ENCODE peak calls at places on chromosomes 13 and 19, in five cellular contexts. X is AG04449, J is suprapubic skin, R is AG10803, L is Peyer's patch. P is an unnamed sample.

GRCh38 chr13:64075543-64076271 is 2660.1 kb upstream of the PCDH20 start:
- DNase-seq in X (no peak), J (no peak), R (no peak), L (no peak), P (no peak)

GRCh38 chr13:27339299-27339698 is 68.7 kb downstream of the RASL11A start:
- DNase-seq in X (no peak), J (no peak), R (peak), L (no peak), P (peak)

GRCh38 chr19:9785367-9786331 is 17.1 kb upstream of the ZNF846 start:
- DNase-seq in X (no peak), J (peak), R (peak), L (peak), P (peak)

GRCh38 chr19:917323-918151 is at the start of gene KISS1R:
- DNase-seq in X (no peak), J (no peak), R (no peak), L (no peak), P (no peak)

GRCh38 chr19:19214892-19215291 is 3.1 kb downstream of the NCAN start:
- DNase-seq in X (no peak), J (no peak), R (peak), L (no peak), P (peak)

GRCh38 chr19:13095393-13095784 is 7.3 kb downstream of the LYL1 start:
- DNase-seq in X (no peak), J (no peak), R (no peak), L (no peak), P (no peak)

GRCh38 chr19:5124111-5124855 is 155.4 kb downstream of the KDM4B start:
- DNase-seq in X (no peak), J (no peak), R (no peak), L (no peak), P (no peak)

GRCh38 chr13:106990594-106990993 is 422.7 kb upstream of the ARGLU1 start:
- DNase-seq in X (no peak), J (no peak), R (peak), L (no peak), P (no peak)

GRCh38 chr13:30615851-30616311 is 1.8 kb upstream of the USPL1 start:
- DNase-seq in X (no peak), J (no peak), R (peak), L (no peak), P (peak)

GRCh38 chr19:30113182-30113581 is 171.1 kb downstream of the URI1 start:
- DNase-seq in X (no peak), J (no peak), R (no peak), L (no peak), P (no peak)

GRCh38 chr13:42594577-42595571 is 20.9 kb downstream of the TNFSF11 start:
- DNase-seq in X (no peak), J (no peak), R (peak), L (no peak), P (peak)

GRCh38 chr19:30604657-30605056 is 232.5 kb downstream of the ZNF536 start:
- DNase-seq in X (no peak), J (no peak), R (no peak), L (no peak), P (no peak)

GRCh38 chr13:33953203-33953602 is 135.3 kb downstream of the RFC3 start:
- DNase-seq in X (peak), J (no peak), R (peak), L (no peak), P (peak)

GRCh38 chr13:99982021-99982740 is 597 bp downstream of the ZIC2 start:
- DNase-seq in X (no peak), J (no peak), R (no peak), L (peak), P (no peak)

GRCh38 chr19:39946532-39946931 is 12.1 kb upstream of the FCGBP start:
- DNase-seq in X (no peak), J (no peak), R (no peak), L (no peak), P (peak)

GRCh38 chr13:39765801-39766463 is 110.5 kb downstream of the COG6 start:
- DNase-seq in X (no peak), J (no peak), R (peak), L (peak), P (peak)

GRCh38 chr13:29991343-29991742 is 140.9 kb upstream of the UBL3 start:
- DNase-seq in X (peak), J (no peak), R (peak), L (no peak), P (peak)

GRCh38 chr13:27619711-27620376 is 485 bp downstream of the LNX2 start:
- DNase-seq in X (no peak), J (peak), R (peak), L (no peak), P (peak)

GRCh38 chr19:31289381-31289880 is 59.8 kb downstream of the TSHZ3 start:
- DNase-seq in X (no peak), J (no peak), R (no peak), L (peak), P (no peak)

GRCh38 chr19:33404506-33404905 is 31.0 kb downstream of the CEBPG start:
- DNase-seq in X (no peak), J (peak), R (no peak), L (no peak), P (no peak)

GRCh38 chr13:32824671-32825070 is 191.6 kb upstream of the KL start:
- DNase-seq in X (peak), J (no peak), R (peak), L (no peak), P (peak)

GRCh38 chr19:13902993-13903555 is 2.8 kb downstream of the BRME1 start:
- DNase-seq in X (no peak), J (no peak), R (no peak), L (no peak), P (peak)

GRCh38 chr13:64371045-64371444 is 2859.1 kb downstream of the PCDH9 start:
- DNase-seq in X (no peak), J (no peak), R (no peak), L (no peak), P (no peak)

GRCh38 chr13:75016225-75016624 is 465.7 kb downstream of the TBC1D4 start:
- DNase-seq in X (no peak), J (no peak), R (no peak), L (no peak), P (no peak)

GRCh38 chr13:100550433-100550832 is 38.2 kb downstream of the GGACT start:
- DNase-seq in X (peak), J (no peak), R (peak), L (peak), P (peak)

GRCh38 chr19:7772752-7773291 is 9.8 kb downstream of the CLEC4M start:
- DNase-seq in X (no peak), J (no peak), R (peak), L (no peak), P (peak)

GRCh38 chr13:48403151-48403631 is 9.7 kb downstream of the LPAR6 start:
- DNase-seq in X (no peak), J (no peak), R (peak), L (no peak), P (peak)

GRCh38 chr13:113119822-113120189 is 2.8 kb upstream of the F10 start:
- DNase-seq in X (no peak), J (no peak), R (no peak), L (no peak), P (no peak)

GRCh38 chr13:50098693-50099092 is 83.4 kb downstream of the KCNRG start:
- DNase-seq in X (no peak), J (no peak), R (no peak), L (no peak), P (no peak)

GRCh38 chr19:35519291-35519690 is 5.8 kb upstream of the DMKN start:
- DNase-seq in X (no peak), J (no peak), R (peak), L (no peak), P (peak)

GRCh38 chr13:40600145-40600751 is 66.2 kb downstream of the FOXO1 start:
- DNase-seq in X (no peak), J (no peak), R (no peak), L (no peak), P (no peak)

GRCh38 chr19:18794029-18794313 is 2.9 kb upstream of the COMP start:
- DNase-seq in X (no peak), J (no peak), R (no peak), L (no peak), P (no peak)

GRCh38 chr13:97853550-97853949 is 99.9 kb upstream of the IPO5 start:
- DNase-seq in X (no peak), J (no peak), R (peak), L (no peak), P (peak)

GRCh38 chr19:18274776-18275356 is 614 bp upstream of the IQCN start:
- DNase-seq in X (no peak), J (peak), R (peak), L (peak), P (peak)

GRCh38 chr19:4362871-4363545 is 19.6 kb downstream of the MPND start:
- DNase-seq in X (no peak), J (peak), R (no peak), L (peak), P (peak)

GRCh38 chr19:8517551-8518442 is 3.8 kb upstream of the ZNF414 start:
- DNase-seq in X (no peak), J (no peak), R (peak), L (no peak), P (peak)

GRCh38 chr19:4327252-4327876 is 11.3 kb downstream of the STAP2 start:
- DNase-seq in X (no peak), J (peak), R (peak), L (no peak), P (peak)

GRCh38 chr13:101714195-101714594 is 261.7 kb downstream of the ITGBL1 start:
- DNase-seq in X (no peak), J (no peak), R (no peak), L (no peak), P (no peak)

GRCh38 chr19:14114854-14115253 is 2.7 kb downstream of the PRKACA start:
- DNase-seq in X (no peak), J (peak), R (no peak), L (peak), P (peak)

GRCh38 chr13:63381078-63381859 is 1965.6 kb upstream of the PCDH20 start:
- DNase-seq in X (no peak), J (no peak), R (no peak), L (no peak), P (no peak)

DNA sequence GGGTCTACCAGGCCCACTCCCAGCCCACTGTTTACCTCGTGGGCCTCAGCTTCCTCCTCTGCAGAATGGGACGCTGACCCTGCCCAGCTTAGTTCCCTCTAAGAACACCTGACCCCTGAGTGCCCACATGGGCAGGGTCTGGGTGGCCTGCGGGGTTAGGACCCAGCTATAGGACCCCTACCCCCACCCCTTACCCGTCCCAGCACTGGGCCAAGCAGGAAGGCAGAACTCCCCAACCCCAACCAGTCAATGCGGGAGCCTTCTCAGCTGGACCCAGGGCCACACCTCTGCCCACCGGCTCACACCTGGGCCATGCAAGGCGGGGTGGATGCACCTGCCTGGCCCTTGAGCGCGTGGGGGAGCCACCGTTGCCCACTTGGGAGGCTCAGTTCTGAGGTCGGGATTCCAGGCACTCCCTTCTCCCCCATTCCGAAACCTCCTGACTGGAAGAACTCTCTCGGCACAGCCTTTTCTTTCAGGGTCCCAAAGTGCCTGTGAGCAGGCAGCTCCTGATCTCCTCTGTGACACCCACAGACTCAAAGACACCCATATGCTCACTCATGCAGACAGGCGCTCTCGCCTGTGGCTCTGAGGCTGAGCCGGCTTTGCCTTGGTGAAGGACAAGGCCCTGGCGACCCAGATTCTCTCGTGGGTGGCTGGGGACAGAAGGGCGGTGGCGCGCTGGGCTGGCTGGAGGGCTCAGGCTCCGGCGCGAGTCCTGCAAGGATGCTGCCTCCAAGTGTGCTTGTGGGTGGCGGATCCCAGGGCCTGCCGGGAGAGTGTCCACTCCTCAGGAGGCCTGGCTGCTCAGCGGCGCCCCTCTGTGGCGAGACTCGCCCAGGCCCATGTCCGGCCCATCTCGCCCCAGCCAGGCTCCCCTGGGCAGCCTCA is 27.9 kb upstream of the PARP4 start:
- DNase-seq in X (no peak), J (no peak), R (no peak), L (no peak), P (peak)
- TF ChIP-seq CTCF in X (peak), J (no peak), R (no peak), L (no peak), P (peak)

DNA sequence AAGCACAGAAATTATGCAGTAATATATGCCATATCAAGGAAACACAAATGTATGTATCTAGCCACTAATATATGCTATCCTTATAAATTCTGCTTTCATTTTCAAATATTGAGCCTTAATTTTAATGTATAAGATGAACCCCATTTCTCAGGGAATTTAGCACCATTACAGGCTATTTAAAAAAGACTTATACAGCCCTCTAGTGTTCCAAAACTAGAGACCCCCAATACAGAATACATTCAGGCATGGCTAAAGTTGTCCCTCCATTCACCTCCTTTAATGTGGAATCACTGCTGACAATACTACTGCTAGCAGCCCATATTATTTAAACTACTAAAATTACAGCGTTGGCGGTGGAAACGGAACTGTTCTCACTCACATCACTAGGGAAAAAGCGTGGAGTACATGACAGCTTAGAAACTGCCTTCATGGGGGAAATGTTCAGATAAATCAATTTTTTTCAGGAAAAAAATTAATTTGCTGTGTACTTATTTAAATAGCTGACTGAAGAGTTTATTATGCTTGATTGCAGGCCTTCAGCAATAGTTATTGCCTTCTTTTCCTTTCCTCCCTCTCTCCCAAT is 541.0 kb downstream of the PCDH9 start:
- DNase-seq in X (no peak), J (no peak), R (no peak), L (no peak), P (peak)
- TF ChIP-seq CTCF in X (no peak), J (no peak), R (peak), L (no peak), P (peak)

DNA sequence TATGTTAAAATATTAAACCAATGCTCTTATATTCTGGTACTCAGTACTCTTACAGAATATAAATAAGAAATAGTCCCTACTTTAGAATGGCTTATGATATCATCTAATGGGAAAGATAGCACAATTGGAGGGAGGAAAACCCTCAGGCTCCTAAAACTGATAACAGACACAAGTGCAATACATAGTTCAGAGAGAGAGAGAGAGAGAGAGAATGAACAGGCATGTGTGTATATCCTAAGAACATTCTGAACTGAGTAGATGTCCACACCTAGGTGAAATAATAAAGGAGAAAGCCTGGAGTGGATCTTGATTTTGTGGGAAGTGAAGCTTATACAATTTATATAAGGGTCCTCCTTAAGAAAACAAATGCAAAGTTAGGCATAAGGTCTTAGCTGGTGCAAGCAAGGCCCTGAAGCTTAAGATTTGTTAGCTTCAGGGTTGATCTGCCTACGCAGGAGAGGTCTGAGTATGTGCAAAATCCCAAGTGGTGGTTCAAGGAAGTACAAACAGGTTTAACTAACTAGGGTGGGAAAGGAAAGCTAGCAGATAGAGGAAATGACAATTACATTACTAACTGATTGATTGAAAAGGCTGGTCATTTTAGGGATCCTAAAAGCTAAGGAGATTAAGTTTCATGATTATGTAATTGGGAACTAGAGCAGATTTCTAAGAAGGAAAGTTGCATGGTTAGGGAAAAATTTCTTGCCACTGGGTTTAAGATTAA is 53.3 kb downstream of the SOX21 start:
- DNase-seq in X (no peak), J (no peak), R (no peak), L (no peak), P (peak)
- TF ChIP-seq CTCF in X (no peak), J (no peak), R (no peak), L (no peak), P (no peak)

DNA sequence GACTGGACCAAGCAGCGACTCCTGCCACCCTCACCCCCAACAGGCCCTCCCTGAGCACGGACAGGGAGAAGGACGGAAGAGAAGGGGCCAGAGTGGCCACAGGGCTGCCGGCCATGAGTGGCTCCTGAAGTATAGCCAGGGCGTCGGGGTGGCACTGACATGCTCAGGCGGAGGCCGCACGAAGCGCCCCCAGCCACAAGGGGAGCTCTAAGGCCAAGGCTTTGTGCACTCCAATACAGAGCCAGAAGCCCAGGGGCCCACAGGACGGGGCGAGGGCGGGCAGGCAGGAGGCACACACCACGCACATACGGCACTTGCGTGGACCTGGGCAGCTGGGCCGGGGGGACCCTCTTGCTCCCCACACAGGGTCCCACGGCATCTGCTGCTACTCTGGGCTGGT is 52.0 kb downstream of the KLF2 start:
- DNase-seq in X (no peak), J (no peak), R (no peak), L (peak), P (no peak)
- TF ChIP-seq CTCF in X (peak), J (no peak), R (peak), L (no peak), P (no peak)

GRCh38 chr19:42424712-42425131 is 2.5 kb downstream of the LIPE start:
- DNase-seq in X (no peak), J (no peak), R (no peak), L (no peak), P (no peak)
- TF ChIP-seq CTCF in X (no peak), J (no peak), R (no peak), L (no peak), P (no peak)

GRCh38 chr19:11078893-11079292 is 10.4 kb upstream of the LDLR start:
- DNase-seq in X (no peak), J (no peak), R (no peak), L (no peak), P (no peak)

GRCh38 chr19:11069451-11070009 is 19.7 kb upstream of the LDLR start:
- DNase-seq in X (no peak), J (no peak), R (no peak), L (no peak), P (no peak)

GRCh38 chr19:11070123-11070522 is 19.1 kb upstream of the LDLR start:
- DNase-seq in X (no peak), J (no peak), R (no peak), L (no peak), P (no peak)

GRCh38 chr19:11073568-11073967 is 15.7 kb upstream of the LDLR start:
- DNase-seq in X (no peak), J (no peak), R (no peak), L (no peak), P (no peak)
- TF ChIP-seq CTCF in X (no peak), J (no peak), R (no peak), L (no peak), P (no peak)

GRCh38 chr13:109803822-109804221 is 17.4 kb upstream of the IRS2 start:
- DNase-seq in X (no peak), J (no peak), R (no peak), L (no peak), P (no peak)
- TF ChIP-seq CTCF in X (no peak), J (no peak), R (no peak), L (no peak), P (no peak)

GRCh38 chr13:91576590-91576989 is 178.2 kb downstream of the GPC5 start:
- DNase-seq in X (no peak), J (no peak), R (no peak), L (no peak), P (no peak)
- TF ChIP-seq CTCF in X (no peak), J (no peak), R (no peak), L (no peak), P (no peak)

P was measured in fibroblast of mammary gland.